ENCODE peak calls at places on chromosomes 2 and 18, in four cellular contexts. F is SK-N-SH, V is H1, J is HCT116. D is an unnamed sample.

GRCh38 chr2:153543639-153544071 is 65.1 kb upstream of the RPRM start:
- DNase-seq in J (no peak), F (no peak), V (no peak), D (no peak)

GRCh38 chr2:223936862-223937326 is 8.2 kb downstream of the WDFY1 start:
- DNase-seq in V (no peak), J (no peak), F (no peak), D (no peak)

GRCh38 chr2:191155608-191156071 is 4.8 kb upstream of the STAT4 start:
- DNase-seq in F (peak), V (no peak), J (peak), D (no peak)

GRCh38 chr2:1509271-1509995 is 96.2 kb downstream of the TPO start:
- DNase-seq in J (no peak), F (no peak), V (no peak), D (no peak)

GRCh38 chr2:113850687-113851086 is 39.2 kb upstream of the ACTR3 start:
- DNase-seq in F (peak), V (no peak), J (no peak), D (no peak)

GRCh38 chr2:197705912-197706838 is 1.0 kb downstream of the MARS2 start:
- DNase-seq in F (peak), V (no peak), J (no peak), D (peak)

GRCh38 chr2:69092857-69093256 is 79.9 kb downstream of the ANTXR1 start:
- DNase-seq in F (no peak), V (no peak), J (no peak), D (no peak)

GRCh38 chr2:203077458-203077857 is 62.8 kb downstream of the NBEAL1 start:
- DNase-seq in J (no peak), V (no peak), F (no peak), D (no peak)

GRCh38 chr18:9419956-9420631 is 55.2 kb upstream of the RALBP1 start:
- DNase-seq in J (no peak), F (no peak), V (no peak), D (no peak)

GRCh38 chr18:9421096-9421495 is 54.2 kb upstream of the RALBP1 start:
- DNase-seq in F (no peak), V (no peak), J (no peak), D (no peak)

GRCh38 chr18:9421788-9422329 is 53.5 kb upstream of the RALBP1 start:
- DNase-seq in F (no peak), J (no peak), V (no peak), D (no peak)

GRCh38 chr18:9426753-9427152 is 48.6 kb upstream of the RALBP1 start:
- DNase-seq in F (no peak), V (no peak), J (no peak), D (no peak)

DNA sequence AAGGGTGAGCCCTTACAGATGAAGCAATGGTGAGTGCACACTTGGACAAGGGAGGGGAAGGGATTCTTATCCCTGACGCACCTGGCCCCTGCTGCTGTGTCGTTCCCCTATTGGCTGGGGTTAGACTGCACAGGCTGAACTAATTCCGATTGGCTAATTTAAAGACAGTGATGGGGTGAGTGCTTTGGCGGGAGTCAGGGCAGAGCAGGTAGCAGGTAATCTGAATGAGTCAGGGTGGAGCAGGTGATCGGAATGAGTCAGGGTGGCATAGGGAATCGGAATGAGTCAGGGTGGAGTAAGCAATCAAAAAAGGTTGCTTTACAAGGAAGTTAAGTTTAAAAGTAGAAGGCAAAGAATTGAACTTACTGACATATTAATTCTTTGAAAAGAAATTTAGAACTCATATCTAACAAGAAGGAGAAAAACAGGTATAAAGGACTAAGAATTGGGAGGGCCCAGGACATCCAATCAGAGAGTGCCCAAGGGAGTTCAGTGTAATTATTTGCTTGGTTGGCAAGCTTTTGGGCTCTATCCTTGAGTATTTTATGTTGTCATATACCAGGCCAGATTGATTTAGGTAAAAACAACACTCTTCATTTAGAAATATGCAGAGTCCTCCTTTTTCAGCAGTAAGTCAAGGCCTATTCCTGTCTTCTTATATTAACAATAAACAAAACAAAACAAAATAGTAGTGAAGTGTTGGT is 52.3 kb upstream of the RALBP1 start:
- DNase-seq in F (no peak), V (no peak), J (peak), D (no peak)
- TF ChIP-seq JUND in F (no peak), V (no peak), J (peak), D (no peak)

GRCh38 chr18:56052202-56052601 is 464.2 kb upstream of the TCF4 start:
- DNase-seq in J (no peak), V (no peak), F (no peak), D (no peak)
- TF ChIP-seq JUND in J (no peak), V (no peak), F (no peak), D (no peak)

GRCh38 chr2:38658613-38659012 is 7.3 kb upstream of the GALM start:
- DNase-seq in F (no peak), J (no peak), V (no peak), D (no peak)

GRCh38 chr2:38655441-38655840 is 10.5 kb upstream of the GALM start:
- DNase-seq in V (no peak), F (no peak), J (no peak), D (no peak)

GRCh38 chr2:38656866-38657265 is 9.0 kb upstream of the GALM start:
- DNase-seq in J (no peak), F (no peak), V (no peak), D (no peak)

GRCh38 chr2:38661306-38661705 is 4.6 kb upstream of the GALM start:
- DNase-seq in F (no peak), J (no peak), V (no peak), D (no peak)

GRCh38 chr2:38660282-38660681 is 5.6 kb upstream of the GALM start:
- DNase-seq in F (no peak), V (no peak), J (no peak), D (no peak)
- TF ChIP-seq JUND in F (no peak), V (no peak), J (no peak), D (no peak)

GRCh38 chr2:38298539-38298938 is 78.5 kb downstream of the ATL2 start:
- DNase-seq in F (no peak), J (no peak), V (no peak), D (no peak)

GRCh38 chr2:38296381-38296780 is 80.7 kb downstream of the ATL2 start:
- DNase-seq in F (no peak), V (no peak), J (no peak), D (no peak)

GRCh38 chr2:38301969-38302702 is 74.9 kb downstream of the ATL2 start:
- DNase-seq in F (no peak), J (no peak), V (no peak), D (no peak)

DNA sequence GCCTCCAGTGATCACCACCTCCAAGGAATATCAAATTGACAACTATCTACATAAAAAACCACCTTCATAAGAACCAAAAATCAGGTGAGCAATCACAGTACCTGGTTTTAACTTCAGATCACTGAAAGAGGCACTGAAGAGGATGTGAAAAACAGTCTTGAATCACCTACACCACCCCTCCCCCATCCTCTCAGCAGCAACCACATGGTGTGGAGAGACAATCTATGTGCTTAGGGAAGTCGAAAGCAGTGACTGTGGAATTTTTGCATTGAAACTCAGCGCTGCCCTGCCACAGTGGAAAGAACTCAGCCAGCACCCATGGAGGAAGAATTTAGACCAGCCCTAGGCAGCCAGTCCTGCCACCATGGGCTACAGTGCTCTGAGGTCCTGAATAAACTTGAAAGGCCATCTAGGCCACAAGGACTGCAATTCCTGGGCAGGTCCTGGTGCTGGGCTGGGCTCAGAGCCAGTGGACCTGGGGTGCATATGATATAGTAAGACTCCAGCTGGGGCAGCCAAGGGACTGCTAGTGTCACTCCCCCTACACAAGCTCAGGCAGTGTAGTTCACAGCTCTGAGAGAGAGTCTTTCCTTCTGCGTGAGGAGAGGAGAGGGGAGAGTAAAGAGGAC is 75.6 kb downstream of the ATL2 start:
- DNase-seq in V (no peak), F (no peak), J (no peak), D (no peak)
- TF ChIP-seq JUND in V (no peak), F (no peak), J (no peak), D (no peak)

D was measured in T47D.